ENCODE peak calls at places on chromosomes 6 and 20, in seven cellular contexts. A, K, N, R, D, B and I are unnamed samples.

GRCh38 chr20:47557791-47558190 is 56.1 kb downstream of the NCOA3 start:
- DNase-seq in B (no peak), R (no peak), K (no peak), N (no peak), A (no peak), D (no peak), I (no peak)

GRCh38 chr6:108608453-108609275 is 47.9 kb downstream of the FOXO3 start:
- DNase-seq in D (peak), A (no peak), R (no peak), B (no peak), N (no peak), K (no peak), I (no peak)

GRCh38 chr6:4259391-4259790 is 124.0 kb upstream of the ECI2 start:
- DNase-seq in B (no peak), D (no peak), A (no peak), N (no peak), K (no peak), R (peak), I (no peak)

GRCh38 chr6:107820571-107821261 is 3.4 kb downstream of the SCML4 start:
- DNase-seq in B (no peak), N (no peak), A (no peak), K (no peak), D (no peak), R (peak), I (peak)

GRCh38 chr6:14885471-14885987 is 360.3 kb upstream of the JARID2 start:
- DNase-seq in B (no peak), A (no peak), D (peak), K (no peak), R (no peak), N (no peak), I (no peak)

GRCh38 chr6:47079638-47080037 is 37.5 kb upstream of the ADGRF1 start:
- DNase-seq in K (no peak), D (no peak), A (no peak), N (no peak), B (no peak), R (no peak), I (no peak)

GRCh38 chr6:49987749-49988148 is 18.3 kb upstream of the DEFB113 start:
- DNase-seq in D (no peak), B (no peak), K (no peak), N (no peak), A (no peak), R (no peak), I (no peak)

GRCh38 chr20:15756401-15756800 is 816.8 kb downstream of the KIF16B start:
- DNase-seq in A (no peak), D (no peak), R (no peak), N (no peak), B (no peak), K (no peak), I (no peak)

GRCh38 chr20:51346686-51347485 is 195.6 kb downstream of the NFATC2 start:
- DNase-seq in B (peak), N (no peak), A (no peak), R (peak), D (peak), K (no peak), I (no peak)

GRCh38 chr20:36571564-36572504 is 1.6 kb upstream of the TGIF2 start:
- DNase-seq in R (no peak), B (no peak), K (no peak), D (no peak), N (no peak), A (no peak), I (no peak)

GRCh38 chr6:127618729-127619128 is 41.8 kb downstream of the C6orf58 start:
- DNase-seq in R (peak), K (no peak), D (peak), A (no peak), N (no peak), B (no peak), I (no peak)

GRCh38 chr20:6501061-6501460 is 266.4 kb upstream of the BMP2 start:
- DNase-seq in A (no peak), K (no peak), B (no peak), D (peak), R (peak), N (no peak), I (peak)

GRCh38 chr6:98769546-98769945 is 64.8 kb upstream of the POU3F2 start:
- DNase-seq in R (peak), N (no peak), A (no peak), D (peak), K (no peak), B (peak), I (no peak)

GRCh38 chr6:90319044-90319443 is 22.4 kb upstream of the BACH2 start:
- DNase-seq in K (no peak), D (peak), B (no peak), N (no peak), A (no peak), R (no peak), I (no peak)

GRCh38 chr6:104281370-104281769 is 578.3 kb downstream of the HACE1 start:
- DNase-seq in K (no peak), R (no peak), N (no peak), A (no peak), B (no peak), D (no peak), I (no peak)

GRCh38 chr20:3869839-3870634 is 19.1 kb upstream of the PANK2 start:
- DNase-seq in B (no peak), R (no peak), N (peak), A (no peak), D (no peak), K (no peak), I (no peak)

GRCh38 chr20:46811328-46812084 is 83.1 kb upstream of the EYA2 start:
- DNase-seq in R (no peak), N (no peak), A (no peak), D (no peak), K (no peak), B (no peak), I (no peak)

GRCh38 chr20:50339196-50339901 is 148.7 kb downstream of the CEBPB start:
- DNase-seq in D (peak), B (no peak), N (no peak), K (no peak), R (no peak), A (no peak), I (no peak)

GRCh38 chr20:24866008-24866407 is 83.1 kb upstream of the CST7 start:
- DNase-seq in D (no peak), N (no peak), K (no peak), B (no peak), A (no peak), R (no peak), I (no peak)

GRCh38 chr20:19292254-19292653 is 79.8 kb downstream of the SLC24A3 start:
- DNase-seq in R (no peak), D (no peak), N (no peak), B (no peak), A (no peak), K (no peak), I (no peak)

GRCh38 chr6:80622641-80623040 is 516.2 kb downstream of the BCKDHB start:
- DNase-seq in K (no peak), D (no peak), N (no peak), R (peak), A (no peak), B (no peak), I (no peak)

GRCh38 chr20:43389231-43389630 is 68.5 kb upstream of the SRSF6 start:
- DNase-seq in K (peak), N (no peak), R (no peak), A (no peak), D (peak), B (no peak), I (no peak)

GRCh38 chr6:3348821-3349220 is 90.1 kb downstream of the PSMG4 start:
- DNase-seq in A (no peak), B (no peak), R (no peak), D (no peak), K (no peak), N (no peak), I (no peak)

GRCh38 chr6:49607391-49607982 is 29.2 kb downstream of the RHAG start:
- DNase-seq in A (no peak), K (no peak), N (no peak), D (no peak), R (peak), B (no peak), I (no peak)

GRCh38 chr6:18528084-18528743 is 141.1 kb downstream of the RNF144B start:
- DNase-seq in K (no peak), R (peak), B (peak), D (peak), N (no peak), A (no peak), I (no peak)

GRCh38 chr6:12196326-12196936 is 93.7 kb upstream of the EDN1 start:
- DNase-seq in A (no peak), N (no peak), D (peak), K (no peak), R (peak), B (no peak), I (no peak)

GRCh38 chr6:89596484-89596883 is 42.1 kb downstream of the LYRM2 start:
- DNase-seq in N (no peak), A (no peak), K (no peak), B (no peak), D (peak), R (peak), I (no peak)

GRCh38 chr6:28607990-28608389 is 82.3 kb downstream of the GPX5 start:
- DNase-seq in K (no peak), B (no peak), R (no peak), N (no peak), A (no peak), D (no peak), I (no peak)

GRCh38 chr6:15378272-15378671 is 132.4 kb downstream of the JARID2 start:
- DNase-seq in R (no peak), N (no peak), B (no peak), K (no peak), D (no peak), A (no peak), I (no peak)

DNA sequence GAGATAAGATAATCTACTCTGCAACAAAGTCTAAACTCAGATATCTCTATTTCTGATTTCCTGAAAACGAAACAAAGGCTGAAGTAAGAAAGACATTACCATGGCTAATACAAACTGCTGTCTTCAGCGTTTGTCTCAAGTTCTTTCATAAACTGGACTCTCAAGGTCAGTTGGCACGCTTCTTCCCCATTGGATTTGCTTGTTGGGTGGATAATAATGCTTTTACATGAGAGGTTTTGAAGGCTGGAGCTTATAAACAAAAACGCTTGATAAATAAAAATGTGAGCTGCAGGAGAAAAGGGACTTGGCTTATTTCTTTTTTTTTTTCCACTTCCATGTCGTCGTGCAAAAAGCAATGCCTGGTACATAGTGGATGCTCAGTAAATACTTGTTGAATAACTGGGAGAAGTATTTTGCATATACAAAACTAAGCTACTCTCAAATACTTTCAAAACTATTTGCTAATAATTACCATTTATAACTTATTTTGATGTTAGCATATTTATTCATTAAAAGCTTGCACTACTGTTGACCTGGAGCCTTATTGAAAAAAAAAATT is 65.7 kb upstream of the EEF1A1 start:
- DNase-seq in R (no peak), A (no peak), K (no peak), D (peak), B (no peak), N (no peak), I (peak)
- H3K4me3 ChIP-seq in R (no peak), A (peak), K (no peak), D (no peak), B (peak), N (no peak), I (peak)

DNA sequence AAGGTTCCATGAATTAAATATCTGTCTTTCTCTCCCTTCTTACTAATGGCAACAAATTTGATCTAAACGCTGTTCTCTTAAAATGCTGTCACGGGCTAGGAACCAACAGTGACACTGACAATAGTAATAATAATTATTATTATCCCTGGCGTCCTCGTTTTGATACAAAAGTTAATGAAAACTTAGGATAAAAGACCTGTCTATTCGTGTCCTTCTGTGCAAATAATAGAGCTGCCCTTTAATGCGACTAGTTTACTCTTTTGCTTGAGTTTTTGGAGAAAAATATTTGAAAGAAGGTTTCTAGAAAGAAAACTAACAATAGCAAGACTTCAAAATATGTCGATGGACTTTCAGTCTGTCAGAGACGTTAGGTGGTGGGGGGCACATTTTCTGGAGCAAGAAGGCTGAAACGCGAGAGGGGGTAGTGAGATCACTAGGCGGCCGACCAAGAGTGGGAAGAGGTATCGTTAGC is 4.3 kb downstream of the VGLL2 start:
- DNase-seq in A (no peak), K (no peak), D (no peak), N (no peak), B (no peak), R (no peak), I (no peak)
- H3K4me3 ChIP-seq in A (no peak), K (no peak), D (no peak), N (no peak), B (peak), R (no peak), I (no peak)

GRCh38 chr6:32092760-32093497 is 16.2 kb downstream of the TNXB start:
- DNase-seq in N (no peak), A (no peak), D (peak), B (no peak), K (peak), R (no peak), I (no peak)
- H3K4me3 ChIP-seq in N (no peak), A (no peak), D (no peak), B (no peak), K (no peak), R (no peak), I (no peak)

GRCh38 chr6:6758915-6759654 is 170.6 kb downstream of the LY86 start:
- DNase-seq in B (peak), R (peak), K (no peak), D (peak), N (peak), A (no peak), I (no peak)

GRCh38 chr6:6753301-6753700 is 164.8 kb downstream of the LY86 start:
- DNase-seq in N (peak), B (no peak), D (no peak), A (no peak), R (no peak), K (no peak), I (no peak)

GRCh38 chr6:6760054-6760453 is 171.5 kb downstream of the LY86 start:
- DNase-seq in B (no peak), A (no peak), D (no peak), K (no peak), N (no peak), R (no peak), I (no peak)

GRCh38 chr6:6758546-6758914 is 170.0 kb downstream of the LY86 start:
- DNase-seq in B (no peak), A (no peak), K (no peak), R (no peak), N (no peak), D (no peak), I (no peak)
- H3K4me3 ChIP-seq in B (no peak), A (no peak), K (no peak), R (no peak), N (no peak), D (no peak), I (no peak)

DNA sequence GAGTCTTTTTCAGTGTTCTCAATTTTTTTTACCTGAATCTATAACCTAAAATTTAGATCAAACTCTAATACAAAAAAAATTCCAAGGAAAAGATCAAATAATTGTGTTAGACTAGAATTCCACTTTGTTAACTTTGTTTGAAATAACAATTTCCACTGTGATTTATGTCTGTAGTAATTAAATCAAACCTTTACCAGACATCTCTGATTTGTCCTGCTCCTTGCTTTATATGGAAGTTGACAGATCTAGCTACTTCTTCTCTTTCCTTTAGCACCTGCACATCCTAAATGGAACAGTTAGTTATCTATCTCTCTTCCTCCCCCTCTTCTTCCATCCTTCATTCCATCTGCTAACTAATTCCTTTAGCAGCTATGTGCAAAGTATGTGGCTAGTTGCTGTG is 99.5 kb upstream of the TMEM30A start:
- DNase-seq in B (no peak), R (no peak), K (no peak), A (no peak), N (no peak), D (no peak), I (no peak)
- H3K4me3 ChIP-seq in B (no peak), R (no peak), K (no peak), A (no peak), N (no peak), D (no peak), I (no peak)

GRCh38 chr6:42224222-42225042 is 6.8 kb upstream of the MRPS10 start:
- DNase-seq in B (peak), K (no peak), A (no peak), R (peak), D (peak), N (no peak), I (peak)
- H3K4me3 ChIP-seq in B (peak), K (no peak), A (no peak), R (peak), D (peak), N (no peak), I (peak)